ENCODE peak calls at places on chromosomes 3 and 15, in nine cellular contexts. Y is uterus; F is Peyer's patch; R is SK-N-SH; T is ovary; J is cardiac muscle cell; M is body of pancreas; N is neuronal stem cell; I is CD8-positive, alpha-beta memory T cell. W is an unnamed sample. For H3K36me3 and H3K27me3, the result is how much of the 10 kb centered on the place peaks cover.

GRCh38 chr15:37791693-37792092 is 142.7 kb upstream of the TMCO5A start:
- DNase-seq in R (no peak), T (no peak), Y (no peak), N (no peak), M (no peak), J (no peak), I (no peak), F (no peak), W (no peak)

GRCh38 chr15:89673162-89673506 is 6.0 kb downstream of the PLIN1 start:
- DNase-seq in N (peak), M (peak), T (no peak), R (peak), Y (no peak), J (peak), F (no peak), I (no peak), W (peak)

GRCh38 chr3:134325106-134325705 is 49.0 kb downstream of the AMOTL2 start:
- DNase-seq in M (no peak), R (no peak), I (no peak), F (no peak), Y (no peak), J (no peak), N (no peak), T (no peak), W (no peak)

GRCh38 chr15:76149291-76149910 is 89.6 kb downstream of the TMEM266 start:
- DNase-seq in M (no peak), I (no peak), F (no peak), Y (no peak), R (no peak), J (no peak), N (no peak), T (no peak), W (no peak)

GRCh38 chr3:98521897-98522537 is 685 bp downstream of the CLDND1 start:
- DNase-seq in J (peak), F (no peak), N (peak), I (peak), T (no peak), M (peak), R (peak), Y (peak), W (peak)

GRCh38 chr15:83282141-83282540 is 2.3 kb downstream of the BNC1 start:
- DNase-seq in R (no peak), I (no peak), N (no peak), M (no peak), Y (no peak), J (no peak), T (no peak), F (no peak), W (no peak)

GRCh38 chr15:70625438-70625837 is 137.9 kb downstream of the UACA start:
- DNase-seq in I (no peak), R (no peak), F (no peak), M (no peak), N (no peak), T (no peak), Y (no peak), J (no peak), W (no peak)

GRCh38 chr3:53257465-53257864 is 1.6 kb upstream of the TKT start:
- DNase-seq in M (no peak), I (no peak), N (no peak), Y (no peak), F (no peak), T (no peak), R (no peak), J (no peak), W (peak)

GRCh38 chr3:13479332-13479581 is 849 bp upstream of the HDAC11 start:
- DNase-seq in R (peak), F (peak), M (peak), I (no peak), N (no peak), J (peak), T (peak), Y (peak), W (peak)

GRCh38 chr3:110343376-110343775 is 728.2 kb upstream of the NECTIN3 start:
- DNase-seq in T (no peak), I (no peak), N (peak), R (no peak), M (no peak), F (no peak), Y (no peak), J (peak), W (no peak)

GRCh38 chr15:61146643-61147230 is 82.4 kb downstream of the RORA start:
- DNase-seq in M (no peak), Y (no peak), T (no peak), J (no peak), R (no peak), I (no peak), N (no peak), F (no peak), W (no peak)

GRCh38 chr3:46882377-46883015 is 5.0 kb downstream of the PTH1R start:
- DNase-seq in J (peak), M (peak), F (no peak), Y (peak), R (peak), T (peak), N (peak), I (no peak), W (peak)

GRCh38 chr3:81005992-81006391 is 755.5 kb downstream of the GBE1 start:
- DNase-seq in I (no peak), N (no peak), M (no peak), T (no peak), Y (no peak), R (no peak), J (peak), F (no peak), W (no peak)

GRCh38 chr15:88894819-88895767 is at the start of gene HAPLN3:
- DNase-seq in F (peak), T (peak), M (peak), Y (no peak), I (peak), J (peak), R (peak), N (no peak), W (peak)

GRCh38 chr3:58177747-58178527 is 32.8 kb downstream of the DNASE1L3 start:
- DNase-seq in I (peak), F (peak), R (peak), Y (peak), J (peak), M (peak), N (peak), T (peak), W (peak)

GRCh38 chr15:67838789-67839332 is 984 bp downstream of the RNU6-1 start:
- DNase-seq in M (peak), Y (peak), N (no peak), I (no peak), F (peak), J (peak), R (peak), T (peak), W (peak)

GRCh38 chr3:196177967-196178366 is 33.2 kb downstream of the ZDHHC19 start:
- DNase-seq in I (no peak), J (no peak), R (peak), T (no peak), N (no peak), Y (no peak), F (no peak), M (no peak), W (peak)

GRCh38 chr3:188446014-188446413 is 292.1 kb downstream of the LPP start:
- DNase-seq in Y (no peak), N (no peak), T (no peak), J (no peak), M (no peak), R (no peak), I (no peak), F (peak), W (no peak)

GRCh38 chr3:42662037-42662812 is 8.7 kb downstream of the ZBTB47 start:
- DNase-seq in N (no peak), I (no peak), R (no peak), F (no peak), T (no peak), J (no peak), M (no peak), Y (no peak), W (no peak)

GRCh38 chr3:113794526-113794925 is 44.1 kb upstream of the GRAMD1C start:
- DNase-seq in R (no peak), F (no peak), I (no peak), J (no peak), M (no peak), Y (no peak), N (no peak), T (no peak), W (no peak)

GRCh38 chr3:34012102-34012461 is 213.7 kb downstream of the PDCD6IP start:
- DNase-seq in N (no peak), M (no peak), Y (no peak), I (no peak), T (no peak), J (no peak), F (no peak), R (peak), W (no peak)

GRCh38 chr15:47820780-47821319 is 103.5 kb downstream of the SEMA6D start:
- DNase-seq in Y (no peak), R (no peak), N (no peak), M (no peak), I (no peak), F (no peak), J (no peak), T (no peak), W (no peak)

GRCh38 chr3:178712247-178712646 is 176.0 kb downstream of the KCNMB2 start:
- DNase-seq in M (peak), F (no peak), I (no peak), J (no peak), T (no peak), Y (no peak), N (no peak), R (no peak), W (no peak)

GRCh38 chr3:24142127-24142526 is 197.0 kb downstream of the NR1D2 start:
- DNase-seq in J (no peak), F (no peak), T (no peak), R (no peak), I (no peak), N (no peak), Y (no peak), M (no peak), W (no peak)

GRCh38 chr3:24149032-24149431 is 203.9 kb downstream of the NR1D2 start:
- DNase-seq in F (no peak), R (no peak), N (no peak), Y (no peak), J (peak), T (no peak), M (no peak), I (no peak), W (peak)

GRCh38 chr3:24145481-24145880 is 200.4 kb downstream of the NR1D2 start:
- DNase-seq in J (no peak), R (no peak), M (no peak), I (no peak), F (no peak), T (no peak), N (no peak), Y (no peak), W (no peak)

GRCh38 chr3:24141548-24141947 is 196.5 kb downstream of the NR1D2 start:
- DNase-seq in N (no peak), Y (no peak), M (no peak), R (no peak), J (no peak), F (no peak), T (no peak), I (no peak), W (no peak)

DNA sequence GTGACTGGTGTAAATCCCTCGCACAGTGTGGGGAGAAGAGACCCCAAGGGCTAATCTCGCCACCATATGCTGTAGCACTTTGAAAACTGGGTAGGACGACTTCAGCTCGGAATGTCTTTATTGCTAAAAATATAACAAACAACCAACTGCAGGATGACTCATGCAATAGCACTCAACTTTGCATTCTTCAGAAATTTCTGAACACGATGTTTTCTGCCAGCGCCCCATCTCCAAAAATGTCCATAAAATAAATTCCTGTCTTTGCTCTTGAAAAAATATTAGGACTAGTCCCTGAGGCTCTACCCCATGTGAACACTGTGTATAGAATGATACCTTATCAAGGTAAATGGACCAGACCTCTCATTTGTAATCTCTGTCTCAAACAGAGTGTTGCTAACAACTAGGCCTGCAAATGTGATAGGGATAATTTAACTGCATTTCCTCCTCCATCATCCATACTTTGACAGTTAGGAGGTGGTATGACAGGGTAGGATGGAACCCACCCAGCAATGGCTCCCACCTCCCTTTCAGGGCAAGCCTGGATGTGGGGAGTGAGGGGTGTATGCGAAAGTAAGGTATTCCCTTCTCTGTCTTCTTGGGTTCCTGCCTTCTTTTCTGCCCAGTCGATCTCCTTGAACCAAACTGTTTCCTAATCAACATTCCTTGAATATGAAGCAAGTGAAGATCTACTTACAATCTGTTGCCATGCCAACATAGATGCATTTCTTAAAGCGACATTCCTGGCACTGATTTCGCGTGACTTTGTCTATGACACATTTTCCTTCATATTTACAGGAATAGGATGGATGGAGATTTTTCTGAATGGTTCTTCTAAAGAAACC is 201.1 kb downstream of the NR1D2 start:
- DNase-seq in R (no peak), J (no peak), F (no peak), Y (no peak), M (no peak), N (no peak), I (no peak), T (no peak), W (no peak)
- H3K4me3 ChIP-seq in R (no peak), J (no peak), F (no peak), Y (no peak), M (no peak), N (no peak), I (no peak), T (no peak), W (no peak)

GRCh38 chr3:61522064-61522463 is 39.3 kb upstream of the PTPRG start:
- DNase-seq in F (no peak), I (no peak), M (no peak), Y (no peak), T (no peak), N (no peak), J (no peak), R (no peak), W (peak)
- H3K36me3 ChIP-seq in F (under half), I (under half), M (under half), Y (under half), T (under half), N (under half), J (under half), R (under half), W (under half)

GRCh38 chr3:181932039-181932438 is 220.3 kb downstream of the SOX2 start:
- DNase-seq in N (no peak), R (no peak), Y (no peak), T (no peak), I (no peak), J (no peak), F (no peak), M (no peak), W (no peak)

GRCh38 chr3:181936774-181937173 is 225.0 kb downstream of the SOX2 start:
- DNase-seq in I (no peak), T (no peak), Y (no peak), M (no peak), N (no peak), F (no peak), R (no peak), J (no peak), W (no peak)

GRCh38 chr3:181940703-181941102 is 229.0 kb downstream of the SOX2 start:
- DNase-seq in Y (no peak), I (no peak), J (no peak), F (no peak), T (no peak), M (no peak), N (no peak), R (no peak), W (no peak)

GRCh38 chr3:181933052-181933618 is 221.4 kb downstream of the SOX2 start:
- DNase-seq in R (no peak), F (no peak), M (no peak), Y (no peak), T (no peak), J (no peak), I (no peak), N (no peak), W (no peak)

GRCh38 chr3:181935915-181936314 is 224.2 kb downstream of the SOX2 start:
- DNase-seq in Y (no peak), N (no peak), R (no peak), J (no peak), I (no peak), M (no peak), T (no peak), F (no peak), W (no peak)
- H3K27me3 ChIP-seq in Y (under half), N (under half), R (under half), J (under half), I (under half), M (under half), T (under half), F (under half), W (under half)

GRCh38 chr3:49383387-49383786 is 25.2 kb upstream of the GPX1 start:
- DNase-seq in J (no peak), R (no peak), Y (no peak), N (no peak), F (no peak), T (no peak), I (no peak), M (no peak), W (no peak)

GRCh38 chr3:49377483-49377882 is 19.3 kb upstream of the GPX1 start:
- DNase-seq in I (peak), N (no peak), J (no peak), M (no peak), R (no peak), T (no peak), F (no peak), Y (no peak), W (no peak)

GRCh38 chr3:49373563-49373962 is 15.4 kb upstream of the GPX1 start:
- DNase-seq in J (no peak), F (no peak), T (no peak), N (no peak), Y (no peak), M (no peak), R (no peak), I (no peak), W (no peak)

GRCh38 chr3:49378249-49378899 is 20.2 kb upstream of the GPX1 start:
- DNase-seq in N (no peak), R (no peak), T (peak), M (no peak), J (no peak), Y (peak), I (no peak), F (no peak), W (no peak)
- H3K4me3 ChIP-seq in N (no peak), R (no peak), T (no peak), M (no peak), J (no peak), Y (no peak), I (no peak), F (no peak), W (no peak)

W was measured in H7.